ENCODE peak calls at places on chromosomes 11 and 22, in seven cellular contexts. C is adrenal gland, Y is HCT116, X is endothelial cell of umbilical vein, T is gastrocnemius medialis, L is lower leg skin, F is stomach. G is an unnamed sample.

GRCh38 chr11:102154806-102155205 is 44.6 kb downstream of the YAP1 start:
- DNase-seq in T (no peak), L (no peak), C (no peak), X (no peak), Y (no peak), F (no peak), G (no peak)

GRCh38 chr11:15665368-15665871 is 550.7 kb downstream of the INSC start:
- DNase-seq in L (no peak), X (no peak), C (no peak), F (no peak), T (no peak), Y (no peak), G (no peak)

GRCh38 chr11:44300881-44301855 is 8.8 kb downstream of the ALX4 start:
- DNase-seq in F (no peak), T (no peak), X (no peak), Y (no peak), C (no peak), L (no peak), G (peak; percentile 98)

GRCh38 chr11:76240666-76241065 is 34.4 kb upstream of the WNT11 start:
- DNase-seq in Y (no peak), C (no peak), L (no peak), X (no peak), F (no peak), T (no peak), G (no peak)

GRCh38 chr11:47408598-47409439 is 429 bp downstream of the SLC39A13 start:
- DNase-seq in Y (no peak), C (peak; percentile 55), F (peak; percentile 51), X (peak; percentile 84), T (peak; percentile 30), L (no peak), G (peak; percentile 99)

GRCh38 chr22:39839917-39840510 is 53.5 kb downstream of the ENTHD1 start:
- DNase-seq in X (no peak), L (no peak), T (no peak), F (no peak), Y (no peak), C (no peak), G (no peak)

GRCh38 chr22:39457546-39458442 is 982 bp downstream of the MGAT3 start:
- DNase-seq in F (no peak), L (no peak), C (no peak), T (no peak), X (no peak), Y (no peak), G (no peak)

GRCh38 chr11:94107363-94107762 is 21.3 kb upstream of the PANX1 start:
- DNase-seq in T (no peak), C (no peak), F (no peak), L (no peak), X (no peak), Y (no peak), G (no peak)

GRCh38 chr11:66361502-66361941 is 10.0 kb downstream of the SLC29A2 start:
- DNase-seq in L (no peak), T (no peak), X (no peak), Y (no peak), F (no peak), C (no peak), G (no peak)

GRCh38 chr11:70545626-70545945 is 147.3 kb downstream of the CTTN start:
- DNase-seq in X (no peak), Y (no peak), C (no peak), T (no peak), L (no peak), F (no peak), G (no peak)

GRCh38 chr11:134146598-134146997 is 77.2 kb downstream of the NCAPD3 start:
- DNase-seq in T (no peak), Y (no peak), F (no peak), X (no peak), L (no peak), C (no peak), G (no peak)

GRCh38 chr11:102640946-102641345 is 15.8 kb upstream of the MMP20 start:
- DNase-seq in T (no peak), F (no peak), Y (no peak), C (no peak), L (no peak), X (no peak), G (no peak)

GRCh38 chr22:45310331-45311032 is 748 bp downstream of the FAM118A start:
- DNase-seq in F (no peak), L (no peak), T (no peak), C (no peak), Y (no peak), X (peak; percentile 21), G (no peak)

GRCh38 chr11:73308963-73309960 is 1.2 kb downstream of the ARHGEF17 start:
- DNase-seq in C (peak; percentile 59), L (peak; percentile 97), F (peak; percentile 91), X (peak; percentile 92), T (peak; percentile 60), Y (peak; percentile 55), G (peak; percentile 93)

DNA sequence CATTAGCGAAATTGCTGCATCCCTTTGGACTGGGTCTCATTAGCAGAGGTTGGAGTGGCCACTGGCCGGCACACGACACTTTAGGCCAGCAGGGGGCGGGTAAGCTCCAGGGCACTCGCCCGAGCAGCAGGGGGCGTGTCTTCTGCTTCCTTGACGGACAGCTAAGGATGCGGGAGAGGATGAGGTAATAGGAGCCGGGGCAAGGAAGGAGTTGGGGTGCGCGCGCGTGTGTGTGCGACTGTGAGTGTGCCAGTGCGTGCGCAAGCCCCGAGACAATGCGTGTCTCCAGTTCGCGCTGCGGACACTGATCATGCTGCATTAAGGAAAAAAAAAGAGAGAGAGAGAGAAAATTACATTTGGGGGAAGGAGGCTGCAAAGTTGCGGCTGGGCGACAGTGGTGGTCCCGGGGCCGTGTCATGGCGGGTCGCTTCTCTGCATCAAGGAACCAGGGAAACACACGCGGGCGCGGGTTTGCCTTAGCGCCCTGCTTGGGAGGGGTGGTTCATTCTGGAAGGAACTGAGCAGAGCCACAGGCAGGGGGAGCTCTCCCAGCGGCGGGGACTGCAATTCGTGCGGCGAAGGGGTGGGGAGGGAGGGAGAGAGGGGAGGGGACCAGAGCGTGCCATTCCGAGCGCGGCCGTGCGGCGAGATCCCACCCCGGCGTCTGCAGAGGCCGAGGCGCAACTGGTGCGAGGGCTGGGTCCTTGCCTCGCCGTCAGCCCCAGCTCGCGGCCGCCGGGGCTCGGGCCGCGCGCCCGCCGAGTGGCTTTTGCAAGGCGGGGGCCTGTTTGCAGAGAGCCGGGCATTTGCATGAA is at the start of gene DTX4:
- DNase-seq in Y (peak; percentile 84), X (peak; percentile 87), L (peak; percentile 98), C (peak; percentile 93), T (peak; percentile 75), F (peak; percentile 96), G (peak; percentile 83)
- TF ChIP-seq POLR2A in Y (no peak), X (no peak), L (no peak), C (no peak), T (no peak), F (no peak), G (no peak)

DNA sequence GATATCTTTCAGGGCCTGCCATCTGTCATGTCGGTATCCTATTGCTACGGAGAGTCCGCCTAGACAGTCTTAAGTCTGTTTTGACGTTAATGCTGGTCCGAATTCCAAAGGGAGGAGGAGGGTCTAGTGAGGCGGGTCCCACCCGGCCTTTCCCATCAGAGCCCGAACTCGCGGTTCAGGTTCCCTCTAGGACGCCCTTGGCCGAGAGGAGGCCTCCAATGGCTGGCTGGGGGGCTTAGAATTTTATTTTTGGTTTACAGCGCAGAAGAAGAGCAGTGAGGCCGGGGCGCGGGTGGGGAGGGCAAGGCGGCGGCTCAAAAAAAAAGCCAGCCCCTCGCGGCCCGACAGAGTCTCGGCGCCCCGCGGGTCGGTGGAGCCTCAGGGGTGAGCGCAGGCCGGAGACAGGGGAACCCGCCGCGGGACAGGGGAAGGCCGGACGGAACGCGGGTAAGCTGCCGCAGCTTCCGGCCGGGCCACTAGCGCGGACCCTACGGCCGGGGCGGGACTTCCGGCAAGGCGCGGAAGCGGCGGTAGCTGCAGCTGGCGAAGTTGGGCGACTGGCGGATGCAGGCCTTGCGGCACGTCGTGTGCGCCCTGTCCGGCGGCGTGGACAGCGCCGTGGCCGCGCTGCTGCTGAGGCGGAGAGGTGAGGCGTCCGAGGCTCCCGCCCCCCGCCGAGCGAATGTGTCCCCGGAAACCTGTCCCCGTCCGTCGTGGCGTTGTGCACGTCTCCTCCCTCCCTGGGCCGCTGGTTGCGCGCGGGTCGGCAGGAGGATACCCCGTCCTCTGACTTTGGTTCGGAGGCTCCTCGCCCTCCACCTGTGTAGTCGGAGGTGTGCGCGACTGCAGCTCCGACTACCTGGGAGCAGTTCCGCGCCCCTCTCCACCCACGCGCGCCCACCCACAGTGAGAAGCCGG is at the start of gene TRMU:
- DNase-seq in X (peak; percentile 84), L (peak; percentile 96), T (peak; percentile 70), C (peak; percentile 83), Y (peak; percentile 60), F (peak; percentile 89), G (peak; percentile 86)
- TF ChIP-seq POLR2A in X (peak; percentile 79), L (no peak), T (peak; percentile 75), C (no peak), Y (peak; percentile 66), F (no peak), G (peak; percentile 82)

GRCh38 chr22:50192056-50192824 is 6.5 kb downstream of the TRABD start:
- DNase-seq in Y (no peak), X (no peak), F (peak; percentile 39), C (no peak), L (no peak), T (no peak), G (no peak)
- TF ChIP-seq POLR2A in Y (no peak), X (no peak), F (no peak), C (no peak), L (no peak), T (no peak), G (no peak)

GRCh38 chr22:42371112-42371900 is 60.9 kb downstream of the NFAM1 start:
- DNase-seq in Y (no peak), F (no peak), T (no peak), X (no peak), L (no peak), C (no peak), G (no peak)

GRCh38 chr22:42368379-42369249 is 63.6 kb downstream of the NFAM1 start:
- DNase-seq in X (no peak), F (no peak), C (peak; percentile 34), L (no peak), Y (no peak), T (no peak), G (no peak)

GRCh38 chr22:42367980-42368378 is 64.2 kb downstream of the NFAM1 start:
- DNase-seq in L (no peak), C (no peak), Y (no peak), T (no peak), F (peak; percentile 33), X (no peak), G (no peak)

GRCh38 chr22:42366815-42367581 is 65.2 kb downstream of the NFAM1 start:
- DNase-seq in L (peak; percentile 90), F (peak; percentile 83), T (no peak), C (no peak), X (no peak), Y (no peak), G (no peak)

DNA sequence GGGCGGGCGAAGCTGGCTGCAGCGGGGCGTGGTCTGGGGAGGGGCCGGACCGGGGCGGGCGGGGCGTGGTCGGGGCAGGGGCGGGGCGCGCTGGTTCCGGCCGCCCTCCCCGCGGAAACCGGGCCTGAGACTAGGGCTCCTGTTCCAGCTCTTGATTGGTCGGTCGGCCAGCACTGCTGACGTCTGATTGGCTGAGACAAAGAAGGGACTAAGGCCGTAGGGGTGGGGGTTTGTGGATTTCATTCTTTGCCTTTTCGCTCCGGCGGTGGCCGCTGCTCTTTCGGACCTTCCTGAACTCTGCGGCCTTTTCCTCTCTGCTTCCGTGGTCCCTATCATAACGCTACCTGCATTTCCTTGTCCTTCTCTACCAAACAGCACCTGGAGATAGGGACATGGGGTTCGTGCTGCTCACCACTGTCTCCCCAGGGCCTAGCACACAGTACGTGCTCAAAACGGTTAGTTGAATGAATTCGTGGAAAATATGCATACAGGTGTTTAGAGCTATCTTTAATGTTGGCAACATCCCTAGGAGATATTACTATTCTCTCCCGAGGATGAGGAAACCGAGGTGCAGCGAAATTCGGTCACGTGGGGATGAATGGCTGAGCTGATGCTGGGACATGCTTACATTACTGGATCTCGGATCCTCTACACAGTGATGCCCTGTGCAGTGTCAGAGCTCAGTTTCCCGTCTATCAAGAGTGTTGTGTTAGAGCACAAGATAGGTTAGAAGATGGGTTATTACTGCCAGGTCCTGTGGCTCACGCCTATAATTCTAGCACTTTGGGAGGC is 62.8 kb downstream of the NFAM1 start:
- DNase-seq in C (peak; percentile 92), X (peak; percentile 75), T (peak; percentile 87), F (peak; percentile 93), Y (peak; percentile 88), L (peak; percentile 97), G (peak; percentile 95)
- TF ChIP-seq POLR2A in C (no peak), X (no peak), T (no peak), F (no peak), Y (peak; percentile 60), L (no peak), G (peak; percentile 27)

G was measured in H54.